ENCODE peak calls at places on chromosome 22, in nine cellular contexts. N is GM12865, Z is A549, E is body of pancreas, W is Peyer's patch, K is OCI-LY7, P is mesenchymal stem cell, F is lower lobe of right lung, J is heart right ventricle. Q is an unnamed sample.

GRCh38 chr22:28269277-28269676 is 350.2 kb upstream of the PITPNB start:
- DNase-seq in F (no peak), N (no peak), E (no peak), P (no peak), K (no peak), W (no peak), J (no peak), Z (no peak), Q (no peak)

GRCh38 chr22:41699264-41700104 is at the start of gene MEI1:
- DNase-seq in P (no peak), F (peak), E (peak), K (no peak), J (peak), N (peak), W (peak), Z (no peak), Q (peak)

GRCh38 chr22:17199131-17199731 is 20.0 kb downstream of the ADA2 start:
- DNase-seq in K (no peak), E (no peak), F (no peak), W (no peak), N (no peak), J (no peak), Z (no peak), P (peak), Q (no peak)

GRCh38 chr22:37792494-37792893 is 15.2 kb upstream of the GCAT start:
- DNase-seq in J (no peak), Z (no peak), F (no peak), K (no peak), W (no peak), N (no peak), E (no peak), P (no peak), Q (no peak)

GRCh38 chr22:44942056-44942455 is 67.7 kb downstream of the PHF21B start:
- DNase-seq in W (no peak), Z (no peak), P (no peak), N (no peak), K (no peak), F (no peak), J (no peak), E (no peak), Q (no peak)

GRCh38 chr22:33722817-33723216 is 197.5 kb downstream of the LARGE1 start:
- DNase-seq in J (no peak), P (no peak), W (no peak), K (no peak), E (no peak), Z (no peak), F (no peak), N (no peak), Q (no peak)

GRCh38 chr22:49658902-49659280 is 168.8 kb downstream of the BRD1 start:
- DNase-seq in Z (no peak), K (no peak), E (no peak), P (no peak), J (no peak), W (peak), N (no peak), F (peak), Q (no peak)

GRCh38 chr22:48711031-48711431 is 1116.6 kb downstream of the BRD1 start:
- DNase-seq in Z (no peak), F (no peak), N (no peak), K (no peak), J (no peak), E (no peak), P (no peak), W (no peak), Q (no peak)

GRCh38 chr22:26852176-26852575 is 194.8 kb downstream of the MIAT start:
- DNase-seq in Z (no peak), K (no peak), J (no peak), N (no peak), F (no peak), W (no peak), P (no peak), E (no peak), Q (no peak)

GRCh38 chr22:49887716-49888115 is 30.5 kb downstream of the ALG12 start:
- DNase-seq in W (no peak), F (no peak), P (no peak), Z (no peak), J (no peak), N (no peak), K (no peak), E (no peak), Q (no peak)

GRCh38 chr22:42553475-42554361 is at the start of gene SERHL2:
- DNase-seq in E (peak), Z (peak), J (peak), N (peak), P (peak), F (peak), K (peak), W (peak), Q (peak)

GRCh38 chr22:22841598-22841997 is 46.0 kb upstream of the IGLL5 start:
- DNase-seq in E (no peak), W (no peak), F (no peak), Z (no peak), K (no peak), N (no peak), P (no peak), J (no peak), Q (no peak)

GRCh38 chr22:39176067-39176621 is 23.7 kb upstream of the CBX7 start:
- DNase-seq in E (peak), W (peak), Z (no peak), P (peak), N (no peak), J (peak), K (no peak), F (peak), Q (no peak)

GRCh38 chr22:44585559-44586121 is 87.6 kb upstream of the RTL6 start:
- DNase-seq in N (no peak), K (no peak), P (no peak), Z (no peak), E (no peak), J (no peak), F (peak), W (no peak), Q (no peak)

GRCh38 chr22:45159652-45160462 is 3.9 kb upstream of the NUP50 start:
- DNase-seq in W (no peak), K (no peak), E (peak), P (peak), J (no peak), F (no peak), Z (peak), N (no peak), Q (no peak)

GRCh38 chr22:48254311-48254873 is 1491.9 kb downstream of the TBC1D22A start:
- DNase-seq in W (no peak), N (no peak), K (no peak), F (no peak), P (no peak), J (no peak), E (no peak), Z (no peak), Q (no peak)

GRCh38 chr22:22824340-22825212 is 63.0 kb upstream of the IGLL5 start:
- DNase-seq in W (no peak), P (no peak), F (no peak), Z (no peak), K (no peak), E (no peak), N (no peak), J (no peak), Q (no peak)

GRCh38 chr22:48393041-48393370 is 1434.7 kb downstream of the BRD1 start:
- DNase-seq in W (peak), E (no peak), N (no peak), P (no peak), F (no peak), J (no peak), K (no peak), Z (no peak), Q (no peak)

GRCh38 chr22:49765091-49765771 is 62.4 kb downstream of the BRD1 start:
- DNase-seq in F (peak), P (no peak), W (peak), E (no peak), Z (no peak), N (no peak), K (no peak), J (no peak), Q (no peak)

GRCh38 chr22:49260681-49261580 is 566.7 kb downstream of the BRD1 start:
- DNase-seq in J (no peak), N (no peak), F (no peak), E (no peak), P (no peak), W (peak), Z (no peak), K (no peak), Q (no peak)

GRCh38 chr22:45233827-45234226 is 6.9 kb downstream of the KIAA0930 start:
- DNase-seq in N (no peak), J (no peak), Z (no peak), F (no peak), K (no peak), P (no peak), W (no peak), E (no peak), Q (no peak)

GRCh38 chr22:49351761-49352221 is 475.9 kb downstream of the BRD1 start:
- DNase-seq in P (no peak), N (no peak), K (peak), J (no peak), F (peak), E (no peak), W (peak), Z (no peak), Q (no peak)

GRCh38 chr22:46010177-46010867 is 33.4 kb upstream of the WNT7B start:
- DNase-seq in F (peak), K (no peak), J (no peak), N (no peak), W (no peak), P (no peak), E (no peak), Z (no peak), Q (no peak)

GRCh38 chr22:29128891-29129643 is 56.2 kb downstream of the KREMEN1 start:
- DNase-seq in W (peak), N (no peak), E (no peak), F (no peak), K (no peak), J (no peak), P (peak), Z (no peak), Q (no peak)

GRCh38 chr22:47624277-47625012 is 862.0 kb downstream of the TBC1D22A start:
- DNase-seq in P (no peak), E (no peak), J (no peak), F (no peak), K (no peak), W (no peak), Z (no peak), N (no peak), Q (no peak)

GRCh38 chr22:29580200-29580810 is 608 bp downstream of the NIPSNAP1 start:
- DNase-seq in F (no peak), P (peak), N (peak), Z (no peak), J (no peak), W (no peak), K (peak), E (peak), Q (no peak)

DNA sequence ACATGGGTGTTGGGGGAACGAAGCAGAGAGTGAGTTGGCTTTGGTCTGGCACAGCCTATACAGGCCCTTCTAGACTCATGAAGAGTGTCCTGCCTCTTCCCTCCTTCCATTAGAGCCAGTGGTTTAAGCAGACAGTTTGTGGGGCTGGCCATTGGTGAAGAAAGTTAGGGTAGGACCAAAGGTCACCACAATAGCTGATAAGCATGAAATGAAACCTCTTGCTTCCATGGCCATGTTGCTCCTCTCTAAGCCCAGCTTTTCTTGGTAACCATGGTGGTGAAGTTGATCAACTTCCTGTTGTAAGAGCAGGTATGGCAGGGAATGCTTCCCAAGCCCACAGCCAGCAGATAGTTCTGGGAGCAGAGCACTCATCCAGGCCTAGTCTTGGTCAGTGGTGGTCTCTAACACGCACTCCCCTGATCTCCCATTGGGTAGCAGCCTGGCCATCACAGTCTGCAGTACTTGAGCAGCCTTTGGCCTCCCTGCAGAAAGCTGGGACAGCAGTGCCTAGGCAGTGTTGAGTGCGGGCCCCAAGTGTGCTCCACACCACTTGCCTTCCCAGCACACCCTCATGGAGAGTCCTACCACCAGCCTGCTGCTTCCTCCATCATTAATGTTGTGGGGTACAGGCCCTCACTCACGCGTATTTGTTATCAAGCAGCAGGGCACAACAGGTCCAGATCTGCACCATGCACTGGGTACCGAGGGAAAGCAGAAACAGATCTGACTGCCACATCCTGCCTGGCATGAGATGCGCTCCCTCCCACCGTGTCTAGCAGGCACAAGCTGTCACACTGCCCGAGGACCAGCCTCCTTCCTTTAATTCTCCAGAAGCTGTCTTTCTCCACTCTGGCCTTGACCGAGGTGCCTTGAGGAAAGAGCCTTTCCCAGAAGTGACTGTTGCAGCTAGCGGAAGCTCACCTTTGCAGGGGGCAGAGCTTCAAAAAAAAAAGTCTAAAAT is 65.8 kb upstream of the SUSD2 start:
- DNase-seq in E (no peak), N (no peak), F (peak), W (no peak), J (no peak), Z (no peak), P (no peak), K (no peak), Q (no peak)
- H3K4me3 ChIP-seq in E (no peak), N (no peak), F (no peak), W (no peak), J (no peak), Z (no peak), P (no peak), K (no peak), Q (no peak)

GRCh38 chr22:32175751-32176644 is 16.9 kb upstream of the C22orf42 start:
- DNase-seq in E (no peak), J (no peak), F (no peak), N (no peak), P (no peak), Z (no peak), W (no peak), K (no peak), Q (no peak)
- H3K4me3 ChIP-seq in E (no peak), J (peak), F (no peak), N (no peak), P (no peak), Z (no peak), W (peak), K (no peak), Q (no peak)

GRCh38 chr22:40276877-40277823 is 69.2 kb upstream of the ADSL start:
- DNase-seq in Z (no peak), F (no peak), E (peak), W (no peak), K (no peak), N (no peak), J (no peak), P (peak), Q (no peak)
- H3K4me3 ChIP-seq in Z (no peak), F (peak), E (no peak), W (peak), K (no peak), N (peak), J (peak), P (peak), Q (peak)

DNA sequence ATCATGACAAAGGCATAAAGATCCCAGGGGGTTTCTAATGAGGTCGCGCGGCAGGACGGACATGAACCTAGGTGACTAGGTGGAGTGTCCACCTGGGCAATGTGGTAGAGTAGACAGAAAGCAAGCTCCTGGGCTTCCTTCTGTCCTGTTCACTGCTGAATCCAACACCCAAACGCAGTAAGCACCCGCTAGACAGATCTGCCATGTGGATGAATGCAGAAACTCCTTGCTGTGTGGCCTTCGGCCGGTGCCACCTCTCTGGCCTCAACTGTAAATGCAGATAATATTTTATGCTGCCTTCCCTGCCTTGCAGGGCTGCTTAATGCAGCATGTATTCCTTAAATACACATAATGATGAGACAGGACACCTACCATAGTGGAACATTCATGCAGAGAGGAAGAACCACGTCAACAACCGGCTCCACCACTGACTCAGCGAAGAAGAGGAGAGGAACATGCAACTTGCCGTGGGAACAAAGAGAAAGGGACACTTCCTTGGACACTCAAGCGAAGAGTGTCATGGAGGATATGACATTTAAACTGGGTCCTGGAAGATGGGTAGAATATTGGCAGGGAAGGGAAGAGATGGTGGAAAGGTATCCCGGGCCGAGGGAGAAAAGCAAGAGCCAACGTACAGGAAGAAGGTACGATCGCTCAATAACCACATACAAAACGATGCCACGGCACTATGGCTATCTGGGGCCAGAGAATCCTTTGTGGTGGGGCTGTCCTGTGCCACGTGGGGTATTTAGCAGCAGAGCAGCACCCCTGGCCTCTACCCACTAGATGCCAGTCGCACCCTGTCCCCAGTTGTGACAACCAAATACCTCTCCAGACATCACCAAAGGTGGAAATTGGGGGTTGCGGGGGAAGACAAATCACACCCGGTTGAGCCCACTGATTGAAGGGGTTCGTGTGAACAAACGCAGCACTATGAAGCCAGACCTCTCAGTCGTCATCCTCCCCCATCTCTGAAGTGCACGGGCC is 30.8 kb downstream of the MYH9 start:
- DNase-seq in P (peak), Z (no peak), K (no peak), W (no peak), J (no peak), E (no peak), N (no peak), F (no peak), Q (no peak)
- H3K4me3 ChIP-seq in P (no peak), Z (no peak), K (no peak), W (peak), J (no peak), E (no peak), N (no peak), F (no peak), Q (peak)

GRCh38 chr22:25406510-25407210 is 157.8 kb upstream of the GRK3 start:
- DNase-seq in N (no peak), E (no peak), K (no peak), F (no peak), Z (no peak), W (no peak), P (peak), J (peak), Q (no peak)
- H3K4me3 ChIP-seq in N (no peak), E (no peak), K (no peak), F (no peak), Z (no peak), W (no peak), P (no peak), J (no peak), Q (no peak)

Q was measured in naive thymus-derived CD4-positive, alpha-beta T cell.